ENCODE peak calls at places on chromosomes 11 and 22, in nine cellular contexts. One of them, this sample, is unnamed.

GRCh38 chr22:39150848-39151215 is 1.6 kb downstream of the CBX7 start:
- DNase-seq in effector memory CD8-positive, alpha-beta T cell: no peak
- DNase-seq in COR-L47: no peak
- DNase-seq in fibroblast of mammary gland: no peak
- DNase-seq in H9: no peak
- DNase-seq in activated CD4-positive, alpha-beta T cell treated with anti-CD3 and anti-CD28 coated beads, Interleukin-2, amount 50 U/mL, for 1 hour: no peak
- DNase-seq in PC-3: peak
- DNase-seq in mammary epithelial cell: no peak
- DNase-seq in chondrocyte: no peak
- DNase-seq in this sample: no peak

GRCh38 chr11:73227571-73228211 is 9.6 kb downstream of the P2RY2 start:
- DNase-seq in H9: peak
- DNase-seq in mammary epithelial cell: peak
- DNase-seq in effector memory CD8-positive, alpha-beta T cell: no peak
- DNase-seq in activated CD4-positive, alpha-beta T cell treated with anti-CD3 and anti-CD28 coated beads, Interleukin-2, amount 50 U/mL, for 1 hour: no peak
- DNase-seq in PC-3: peak
- DNase-seq in chondrocyte: peak
- DNase-seq in fibroblast of mammary gland: no peak
- DNase-seq in COR-L47: peak
- DNase-seq in this sample: no peak

GRCh38 chr22:20131856-20132685 is 467 bp downstream of the ZDHHC8 start:
- DNase-seq in COR-L47: no peak
- DNase-seq in effector memory CD8-positive, alpha-beta T cell: no peak
- DNase-seq in mammary epithelial cell: no peak
- DNase-seq in fibroblast of mammary gland: peak
- DNase-seq in H9: no peak
- DNase-seq in PC-3: no peak
- DNase-seq in activated CD4-positive, alpha-beta T cell treated with anti-CD3 and anti-CD28 coated beads, Interleukin-2, amount 50 U/mL, for 1 hour: no peak
- DNase-seq in chondrocyte: no peak
- DNase-seq in this sample: no peak

GRCh38 chr11:87215236-87215635 is 177.5 kb downstream of the TMEM135 start:
- DNase-seq in fibroblast of mammary gland: peak
- DNase-seq in PC-3: peak
- DNase-seq in activated CD4-positive, alpha-beta T cell treated with anti-CD3 and anti-CD28 coated beads, Interleukin-2, amount 50 U/mL, for 1 hour: no peak
- DNase-seq in chondrocyte: no peak
- DNase-seq in mammary epithelial cell: peak
- DNase-seq in COR-L47: no peak
- DNase-seq in H9: no peak
- DNase-seq in effector memory CD8-positive, alpha-beta T cell: no peak
- DNase-seq in this sample: no peak

GRCh38 chr11:36149538-36150242 is 139.5 kb downstream of the COMMD9 start:
- DNase-seq in COR-L47: peak
- DNase-seq in fibroblast of mammary gland: peak
- DNase-seq in chondrocyte: no peak
- DNase-seq in mammary epithelial cell: peak
- DNase-seq in PC-3: peak
- DNase-seq in effector memory CD8-positive, alpha-beta T cell: no peak
- DNase-seq in H9: peak
- DNase-seq in activated CD4-positive, alpha-beta T cell treated with anti-CD3 and anti-CD28 coated beads, Interleukin-2, amount 50 U/mL, for 1 hour: no peak
- DNase-seq in this sample: no peak

GRCh38 chr11:68954970-68955958 is 25.5 kb downstream of the MRGPRD start:
- DNase-seq in effector memory CD8-positive, alpha-beta T cell: no peak
- DNase-seq in chondrocyte: no peak
- DNase-seq in COR-L47: no peak
- DNase-seq in activated CD4-positive, alpha-beta T cell treated with anti-CD3 and anti-CD28 coated beads, Interleukin-2, amount 50 U/mL, for 1 hour: no peak
- DNase-seq in PC-3: peak
- DNase-seq in H9: peak
- DNase-seq in fibroblast of mammary gland: peak
- DNase-seq in mammary epithelial cell: no peak
- DNase-seq in this sample: no peak

GRCh38 chr11:41461057-41461681 is 1.7 kb upstream of the LRRC4C start:
- DNase-seq in COR-L47: no peak
- DNase-seq in effector memory CD8-positive, alpha-beta T cell: no peak
- DNase-seq in fibroblast of mammary gland: peak
- DNase-seq in chondrocyte: no peak
- DNase-seq in PC-3: peak
- DNase-seq in mammary epithelial cell: peak
- DNase-seq in H9: no peak
- DNase-seq in activated CD4-positive, alpha-beta T cell treated with anti-CD3 and anti-CD28 coated beads, Interleukin-2, amount 50 U/mL, for 1 hour: no peak
- DNase-seq in this sample: peak

GRCh38 chr11:83159901-83160865 is 3.3 kb downstream of the PCF11 start:
- DNase-seq in H9: no peak
- DNase-seq in activated CD4-positive, alpha-beta T cell treated with anti-CD3 and anti-CD28 coated beads, Interleukin-2, amount 50 U/mL, for 1 hour: no peak
- DNase-seq in chondrocyte: no peak
- DNase-seq in PC-3: peak
- DNase-seq in mammary epithelial cell: peak
- DNase-seq in COR-L47: no peak
- DNase-seq in effector memory CD8-positive, alpha-beta T cell: no peak
- DNase-seq in fibroblast of mammary gland: peak
- DNase-seq in this sample: no peak

GRCh38 chr22:25711491-25711890 is 30.5 kb upstream of the MYO18B start:
- DNase-seq in COR-L47: no peak
- DNase-seq in PC-3: no peak
- DNase-seq in mammary epithelial cell: no peak
- DNase-seq in fibroblast of mammary gland: no peak
- DNase-seq in activated CD4-positive, alpha-beta T cell treated with anti-CD3 and anti-CD28 coated beads, Interleukin-2, amount 50 U/mL, for 1 hour: no peak
- DNase-seq in H9: no peak
- DNase-seq in chondrocyte: no peak
- DNase-seq in effector memory CD8-positive, alpha-beta T cell: no peak
- DNase-seq in this sample: no peak

GRCh38 chr11:12900496-12900895 is 108.6 kb upstream of the RASSF10 start:
- DNase-seq in activated CD4-positive, alpha-beta T cell treated with anti-CD3 and anti-CD28 coated beads, Interleukin-2, amount 50 U/mL, for 1 hour: no peak
- DNase-seq in effector memory CD8-positive, alpha-beta T cell: no peak
- DNase-seq in chondrocyte: no peak
- DNase-seq in COR-L47: no peak
- DNase-seq in mammary epithelial cell: peak
- DNase-seq in PC-3: peak
- DNase-seq in H9: no peak
- DNase-seq in fibroblast of mammary gland: peak
- DNase-seq in this sample: no peak

GRCh38 chr22:28833276-28833923 is 33.0 kb upstream of the XBP1 start:
- DNase-seq in effector memory CD8-positive, alpha-beta T cell: no peak
- DNase-seq in activated CD4-positive, alpha-beta T cell treated with anti-CD3 and anti-CD28 coated beads, Interleukin-2, amount 50 U/mL, for 1 hour: no peak
- DNase-seq in H9: no peak
- DNase-seq in mammary epithelial cell: no peak
- DNase-seq in chondrocyte: no peak
- DNase-seq in COR-L47: no peak
- DNase-seq in fibroblast of mammary gland: no peak
- DNase-seq in PC-3: no peak
- DNase-seq in this sample: no peak

GRCh38 chr11:64778223-64778472 is 194 bp downstream of the SF1 start:
- DNase-seq in H9: no peak
- DNase-seq in mammary epithelial cell: no peak
- DNase-seq in chondrocyte: no peak
- DNase-seq in fibroblast of mammary gland: no peak
- DNase-seq in activated CD4-positive, alpha-beta T cell treated with anti-CD3 and anti-CD28 coated beads, Interleukin-2, amount 50 U/mL, for 1 hour: no peak
- DNase-seq in effector memory CD8-positive, alpha-beta T cell: no peak
- DNase-seq in COR-L47: no peak
- DNase-seq in PC-3: no peak
- DNase-seq in this sample: no peak

GRCh38 chr11:92473736-92474135 is 249.1 kb downstream of the FAT3 start:
- DNase-seq in chondrocyte: no peak
- DNase-seq in PC-3: peak
- DNase-seq in activated CD4-positive, alpha-beta T cell treated with anti-CD3 and anti-CD28 coated beads, Interleukin-2, amount 50 U/mL, for 1 hour: no peak
- DNase-seq in effector memory CD8-positive, alpha-beta T cell: no peak
- DNase-seq in mammary epithelial cell: peak
- DNase-seq in fibroblast of mammary gland: no peak
- DNase-seq in H9: no peak
- DNase-seq in COR-L47: no peak
- DNase-seq in this sample: no peak

GRCh38 chr11:120400564-120401364 is 64.6 kb downstream of the ARHGEF12 start:
- DNase-seq in effector memory CD8-positive, alpha-beta T cell: no peak
- DNase-seq in PC-3: peak
- DNase-seq in activated CD4-positive, alpha-beta T cell treated with anti-CD3 and anti-CD28 coated beads, Interleukin-2, amount 50 U/mL, for 1 hour: no peak
- DNase-seq in H9: no peak
- DNase-seq in chondrocyte: no peak
- DNase-seq in mammary epithelial cell: peak
- DNase-seq in COR-L47: no peak
- DNase-seq in fibroblast of mammary gland: peak
- DNase-seq in this sample: no peak

GRCh38 chr22:29820941-29821789 is 16.9 kb downstream of the ASCC2 start:
- DNase-seq in activated CD4-positive, alpha-beta T cell treated with anti-CD3 and anti-CD28 coated beads, Interleukin-2, amount 50 U/mL, for 1 hour: no peak
- DNase-seq in fibroblast of mammary gland: peak
- DNase-seq in COR-L47: no peak
- DNase-seq in mammary epithelial cell: peak
- DNase-seq in effector memory CD8-positive, alpha-beta T cell: no peak
- DNase-seq in H9: no peak
- DNase-seq in PC-3: peak
- DNase-seq in chondrocyte: no peak
- DNase-seq in this sample: no peak

GRCh38 chr11:27443746-27444465 is 28.7 kb downstream of the LGR4 start:
- DNase-seq in H9: no peak
- DNase-seq in fibroblast of mammary gland: no peak
- DNase-seq in mammary epithelial cell: no peak
- DNase-seq in PC-3: no peak
- DNase-seq in effector memory CD8-positive, alpha-beta T cell: no peak
- DNase-seq in activated CD4-positive, alpha-beta T cell treated with anti-CD3 and anti-CD28 coated beads, Interleukin-2, amount 50 U/mL, for 1 hour: no peak
- DNase-seq in chondrocyte: no peak
- DNase-seq in COR-L47: peak
- DNase-seq in this sample: no peak